ENCODE peak calls at places on chromosomes 12 and 14, in nine cellular contexts. D is GM12864, H is omental fat pad, T is GM20000, B is mucosa of descending colon, S is cardiac muscle cell, K is foreskin fibroblast, W is AG04450, Q is adrenal gland. C is an unnamed sample.

GRCh38 chr14:72678360-72678759 is 215.5 kb downstream of the DPF3 start:
- DNase-seq in D (no peak), H (no peak), T (no peak), B (no peak), S (peak), K (peak), W (no peak), Q (no peak), C (no peak)

GRCh38 chr14:65846469-65846868 is 433.9 kb downstream of the FUT8 start:
- DNase-seq in D (no peak), H (no peak), T (peak), B (no peak), S (no peak), K (no peak), W (no peak), Q (no peak), C (no peak)

GRCh38 chr12:30908389-30909087 is 18.0 kb upstream of the TSPAN11 start:
- DNase-seq in D (no peak), H (no peak), T (no peak), B (no peak), S (peak), K (peak), W (peak), Q (no peak), C (no peak)

GRCh38 chr14:105501504-105502291 is 10.7 kb downstream of the TEDC1 start:
- DNase-seq in D (no peak), H (no peak), T (no peak), B (peak), S (no peak), K (no peak), W (no peak), Q (no peak), C (no peak)

GRCh38 chr12:122022393-122023338 is 982 bp downstream of the BCL7A start:
- DNase-seq in D (no peak), H (no peak), T (peak), B (no peak), S (peak), K (no peak), W (no peak), Q (peak), C (no peak)

GRCh38 chr14:86087377-86087776 is 557.4 kb downstream of the FLRT2 start:
- DNase-seq in D (no peak), H (no peak), T (no peak), B (no peak), S (no peak), K (no peak), W (no peak), Q (no peak), C (no peak)

GRCh38 chr12:52871291-52871961 is 22.6 kb upstream of the KRT78 start:
- DNase-seq in D (no peak), H (peak), T (no peak), B (peak), S (peak), K (peak), W (no peak), Q (no peak), C (no peak)

GRCh38 chr12:127628655-127629054 is 638.3 kb upstream of the TMEM132C start:
- DNase-seq in D (no peak), H (no peak), T (no peak), B (no peak), S (no peak), K (peak), W (no peak), Q (no peak), C (no peak)

GRCh38 chr12:31585271-31585670 is 5.7 kb downstream of the DENND5B start:
- DNase-seq in D (no peak), H (no peak), T (no peak), B (no peak), S (peak), K (peak), W (no peak), Q (no peak), C (no peak)

GRCh38 chr12:49900371-49900770 is 3.3 kb downstream of the FAIM2 start:
- DNase-seq in D (no peak), H (no peak), T (no peak), B (no peak), S (no peak), K (no peak), W (no peak), Q (no peak), C (no peak)

GRCh38 chr12:30970559-30971202 is 44.1 kb downstream of the TSPAN11 start:
- DNase-seq in D (no peak), H (no peak), T (no peak), B (no peak), S (peak), K (no peak), W (no peak), Q (no peak), C (no peak)

GRCh38 chr12:72271401-72271740 is 799 bp upstream of the TRHDE start:
- DNase-seq in D (no peak), H (no peak), T (peak), B (no peak), S (peak), K (no peak), W (no peak), Q (no peak), C (peak)
- TF ChIP-seq CTCF in D (no peak), H (no peak), T (no peak), B (no peak), S (no peak), K (no peak), W (peak), Q (no peak), C (no peak)

GRCh38 chr14:21098134-21098891 is at the start of gene ZNF219:
- DNase-seq in D (no peak), H (no peak), T (peak), B (peak), S (peak), K (no peak), W (no peak), Q (peak), C (no peak)
- TF ChIP-seq CTCF in D (peak), H (no peak), T (no peak), B (no peak), S (no peak), K (no peak), W (no peak), Q (no peak), C (peak)

GRCh38 chr14:29927596-29928341 is at the start of gene PRKD1:
- DNase-seq in D (no peak), H (no peak), T (peak), B (peak), S (peak), K (peak), W (no peak), Q (peak), C (peak)
- TF ChIP-seq CTCF in D (no peak), H (no peak), T (no peak), B (no peak), S (no peak), K (no peak), W (no peak), Q (peak), C (no peak)

GRCh38 chr12:14366211-14366762 is 805 bp downstream of the ATF7IP start:
- DNase-seq in D (no peak), H (no peak), T (no peak), B (no peak), S (peak), K (no peak), W (no peak), Q (no peak), C (no peak)

GRCh38 chr12:14365294-14366210 is at the start of gene ATF7IP:
- DNase-seq in D (peak), H (peak), T (peak), B (peak), S (peak), K (peak), W (peak), Q (peak), C (peak)

GRCh38 chr12:14362347-14362746 is 3.1 kb upstream of the ATF7IP start:
- DNase-seq in D (no peak), H (no peak), T (peak), B (no peak), S (no peak), K (no peak), W (no peak), Q (no peak), C (peak)

GRCh38 chr12:14367097-14367661 is 1.7 kb downstream of the ATF7IP start:
- DNase-seq in D (peak), H (no peak), T (peak), B (no peak), S (peak), K (no peak), W (no peak), Q (no peak), C (peak)

DNA sequence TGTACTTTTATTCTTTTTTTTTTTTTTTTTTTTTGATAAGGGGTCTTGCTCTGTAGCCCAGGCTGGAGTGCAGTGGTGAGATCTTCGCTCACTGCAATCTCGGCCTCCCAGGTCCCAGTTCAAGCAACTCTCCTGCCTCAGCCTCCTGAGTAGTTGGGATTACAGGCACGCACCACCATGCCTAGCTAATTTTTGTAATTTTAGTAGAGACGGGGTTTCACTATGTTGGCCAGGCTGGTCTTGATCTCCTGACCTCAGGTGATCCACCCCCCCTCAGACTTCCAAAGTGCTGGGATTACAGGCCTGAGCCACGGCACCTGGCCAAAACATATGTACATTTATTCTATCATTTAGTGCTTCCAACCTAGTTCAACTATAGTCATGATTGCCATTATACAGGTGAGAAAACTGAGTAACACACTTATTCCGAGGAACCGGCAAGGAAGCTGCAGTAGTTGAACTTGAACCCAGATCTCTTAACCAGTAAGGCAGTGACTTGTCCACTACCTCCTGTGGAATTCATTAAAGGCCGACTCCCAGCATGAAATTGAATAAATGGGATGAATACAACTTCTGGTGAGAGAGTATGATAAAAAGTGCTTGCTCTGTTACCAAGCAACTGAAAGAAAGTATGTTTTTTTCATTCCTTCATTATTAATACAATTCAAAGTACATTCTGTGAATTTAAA is 755 bp upstream of the ATF7IP start:
- DNase-seq in D (no peak), H (no peak), T (no peak), B (no peak), S (no peak), K (no peak), W (no peak), Q (no peak), C (no peak)
- TF ChIP-seq CTCF in D (no peak), H (no peak), T (no peak), B (no peak), S (no peak), K (no peak), W (no peak), Q (no peak), C (no peak)

GRCh38 chr14:102095871-102096568 is 9.2 kb upstream of the HSP90AA1 start:
- DNase-seq in D (no peak), H (no peak), T (no peak), B (no peak), S (no peak), K (no peak), W (no peak), Q (no peak), C (no peak)
- TF ChIP-seq CTCF in D (no peak), H (no peak), T (peak), B (no peak), S (no peak), K (no peak), W (no peak), Q (no peak), C (no peak)

DNA sequence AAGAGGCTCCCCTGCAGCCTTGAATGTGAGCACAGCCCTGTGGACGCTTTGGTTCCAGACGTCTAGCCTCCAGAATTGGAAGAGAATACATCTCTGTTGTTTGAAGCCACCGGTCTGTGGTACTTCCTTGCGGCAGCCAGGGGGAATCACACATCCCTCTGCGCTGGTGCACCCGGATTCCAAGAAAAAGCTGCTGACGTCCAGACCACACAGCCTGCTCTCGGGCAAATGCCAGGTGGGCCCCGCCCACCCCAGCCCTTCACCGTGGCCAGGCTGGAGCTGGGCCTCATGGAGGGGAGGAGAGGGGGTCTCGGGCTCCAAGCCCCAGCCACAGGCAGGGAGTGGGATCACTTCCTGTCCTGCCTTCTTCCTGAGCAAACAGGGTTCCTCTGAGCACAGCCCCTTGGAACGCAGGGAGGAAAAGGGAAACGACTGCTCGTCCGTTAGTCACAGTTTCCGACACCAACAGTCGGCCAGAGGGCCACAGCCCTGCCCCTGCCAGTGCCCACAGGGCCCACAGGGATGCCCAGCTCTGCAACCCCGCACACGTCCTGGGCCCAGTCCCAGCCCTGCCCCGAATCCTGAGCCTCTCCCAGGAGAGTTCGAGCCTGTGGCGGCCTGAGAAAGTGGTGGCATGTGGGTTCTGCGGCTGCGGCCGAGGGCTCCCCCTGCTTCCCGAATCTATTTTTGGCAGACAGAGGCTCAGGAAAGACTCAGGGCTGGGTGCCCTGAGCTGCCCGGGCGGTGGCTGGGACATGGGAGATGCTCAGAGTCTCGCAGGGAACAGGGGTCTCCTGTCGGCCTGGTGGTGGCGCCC is 85.3 kb downstream of the RFLNA start:
- DNase-seq in D (no peak), H (no peak), T (no peak), B (no peak), S (peak), K (peak), W (peak), Q (peak), C (no peak)
- TF ChIP-seq CTCF in D (no peak), H (peak), T (no peak), B (no peak), S (peak), K (peak), W (peak), Q (peak), C (no peak)

GRCh38 chr12:94870511-94870910 is 133.0 kb downstream of the NDUFA12 start:
- DNase-seq in D (no peak), H (no peak), T (no peak), B (no peak), S (no peak), K (no peak), W (no peak), Q (no peak), C (no peak)

GRCh38 chr12:94872671-94873367 is 130.7 kb downstream of the NDUFA12 start:
- DNase-seq in D (no peak), H (no peak), T (peak), B (peak), S (no peak), K (no peak), W (no peak), Q (no peak), C (peak)

GRCh38 chr12:94873368-94874085 is 130.0 kb downstream of the NDUFA12 start:
- DNase-seq in D (no peak), H (no peak), T (peak), B (no peak), S (no peak), K (no peak), W (no peak), Q (no peak), C (peak)

GRCh38 chr12:94874086-94874985 is 129.2 kb downstream of the NDUFA12 start:
- DNase-seq in D (no peak), H (no peak), T (no peak), B (no peak), S (no peak), K (no peak), W (no peak), Q (no peak), C (no peak)

DNA sequence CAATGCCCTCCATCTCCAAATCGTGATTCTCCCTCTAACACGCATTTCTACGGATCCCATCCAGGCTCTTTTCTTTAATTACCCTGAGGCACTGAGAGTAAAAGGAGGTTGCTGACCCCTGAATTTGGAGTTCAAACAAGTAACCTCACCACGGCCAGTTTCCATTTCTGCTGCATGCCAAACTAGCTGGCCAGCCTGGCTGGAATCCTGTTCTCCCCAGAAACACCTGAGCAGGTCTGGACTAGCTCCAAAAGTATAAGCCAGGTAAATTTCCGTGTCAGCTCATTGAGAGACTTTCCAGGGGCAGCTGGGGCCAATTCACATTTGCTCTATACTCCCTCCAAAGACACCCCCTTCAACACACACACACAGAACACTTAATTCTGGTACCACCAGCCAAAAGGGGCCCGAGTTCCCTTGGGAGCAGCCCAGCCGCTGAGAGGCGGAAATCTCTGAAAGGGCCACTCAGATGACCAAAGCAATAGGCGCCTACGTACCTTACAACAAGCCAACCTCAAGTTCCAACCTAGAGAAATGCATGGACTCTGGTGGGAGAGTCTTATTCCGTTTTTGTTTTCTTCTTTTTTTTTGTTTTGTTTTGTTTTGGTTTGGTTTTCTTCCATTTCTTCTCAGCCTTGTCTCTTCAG is 131.4 kb downstream of the NDUFA12 start:
- DNase-seq in D (no peak), H (no peak), T (no peak), B (no peak), S (no peak), K (no peak), W (no peak), Q (no peak), C (no peak)
- TF ChIP-seq CTCF in D (no peak), H (no peak), T (no peak), B (no peak), S (no peak), K (no peak), W (no peak), Q (no peak), C (no peak)